ENCODE peak calls at places on chromosomes 12 and 14, in ten cellular contexts. N is lower lobe of right lung; G is CD8-positive, alpha-beta T cell; Q is fibroblast of pulmonary artery; F is dorsolateral prefrontal cortex; J is pancreas; L is A549; X is Peyer's patch; W is left ventricle myocardium inferior; D is tibial artery. O is an unnamed sample.

GRCh38 chr14:51430600-51430999 is 190.6 kb downstream of the TMX1 start:
- DNase-seq in N (no peak), G (no peak), Q (no peak), F (no peak), J (no peak), L (no peak), X (no peak), W (no peak), D (no peak), O (no peak)

GRCh38 chr12:101127521-101128219 is 82.4 kb downstream of the SLC5A8 start:
- DNase-seq in N (no peak), G (no peak), Q (peak), F (no peak), J (no peak), L (no peak), X (no peak), W (no peak), D (no peak), O (no peak)

GRCh38 chr14:71686677-71687076 is 245.6 kb upstream of the RGS6 start:
- DNase-seq in N (no peak), G (no peak), Q (peak), F (no peak), J (no peak), L (no peak), X (no peak), W (no peak), D (peak), O (no peak)

GRCh38 chr12:39975374-39975918 is 130.4 kb downstream of the SLC2A13 start:
- DNase-seq in N (no peak), G (no peak), Q (no peak), F (no peak), J (no peak), L (no peak), X (no peak), W (no peak), D (no peak), O (no peak)

GRCh38 chr14:33842299-33842698 is 108.6 kb downstream of the EGLN3 start:
- DNase-seq in N (no peak), G (no peak), Q (no peak), F (no peak), J (no peak), L (no peak), X (no peak), W (no peak), D (no peak), O (no peak)

GRCh38 chr14:92464156-92464555 is 49.4 kb upstream of the RIN3 start:
- DNase-seq in N (no peak), G (no peak), Q (no peak), F (no peak), J (no peak), L (no peak), X (no peak), W (no peak), D (no peak), O (no peak)

GRCh38 chr14:80996049-80996901 is 40.9 kb downstream of the TSHR start:
- DNase-seq in N (no peak), G (no peak), Q (peak), F (no peak), J (no peak), L (peak), X (peak), W (no peak), D (peak), O (peak)

GRCh38 chr12:120529641-120530314 is 820 bp upstream of the COQ5 start:
- DNase-seq in N (no peak), G (no peak), Q (peak), F (no peak), J (no peak), L (peak), X (no peak), W (no peak), D (no peak), O (peak)

GRCh38 chr12:74847169-74847568 is 309.5 kb downstream of the ATXN7L3B start:
- DNase-seq in N (no peak), G (no peak), Q (no peak), F (no peak), J (no peak), L (no peak), X (no peak), W (no peak), D (no peak), O (no peak)

GRCh38 chr12:65911321-65911720 is 87.0 kb downstream of the HMGA2 start:
- DNase-seq in N (no peak), G (no peak), Q (peak), F (no peak), J (peak), L (no peak), X (peak), W (no peak), D (peak), O (peak)

GRCh38 chr14:35944847-35945246 is 118.7 kb downstream of the BRMS1L start:
- DNase-seq in N (no peak), G (no peak), Q (no peak), F (no peak), J (no peak), L (peak), X (no peak), W (no peak), D (no peak), O (peak)

GRCh38 chr12:62802981-62803380 is 132.0 kb downstream of the PPM1H start:
- DNase-seq in N (no peak), G (no peak), Q (no peak), F (no peak), J (no peak), L (no peak), X (no peak), W (no peak), D (no peak), O (no peak)

GRCh38 chr12:95712269-95712668 is 78.3 kb downstream of the NTN4 start:
- DNase-seq in N (no peak), G (no peak), Q (no peak), F (no peak), J (no peak), L (no peak), X (no peak), W (no peak), D (no peak), O (no peak)

GRCh38 chr14:88185843-88186242 is 137.2 kb downstream of the KCNK10 start:
- DNase-seq in N (no peak), G (no peak), Q (no peak), F (no peak), J (no peak), L (no peak), X (no peak), W (no peak), D (no peak), O (no peak)

GRCh38 chr12:29599397-29599796 is 101.9 kb upstream of the OVCH1 start:
- DNase-seq in N (no peak), G (no peak), Q (peak), F (no peak), J (no peak), L (no peak), X (no peak), W (no peak), D (no peak), O (no peak)

GRCh38 chr12:93019911-93020224 is 90.8 kb upstream of the EEA1 start:
- DNase-seq in N (no peak), G (no peak), Q (no peak), F (no peak), J (peak), L (no peak), X (peak), W (no peak), D (no peak), O (no peak)

GRCh38 chr14:99230271-99231141 is 41.5 kb downstream of the BCL11B start:
- DNase-seq in N (peak), G (peak), Q (no peak), F (no peak), J (no peak), L (no peak), X (peak), W (no peak), D (no peak), O (no peak)

GRCh38 chr12:14545144-14546124 is 22.2 kb downstream of the PLBD1 start:
- DNase-seq in N (no peak), G (no peak), Q (no peak), F (no peak), J (no peak), L (no peak), X (no peak), W (no peak), D (no peak), O (no peak)

GRCh38 chr14:103887557-103888115 is 40.3 kb upstream of the PPP1R13B start:
- DNase-seq in N (no peak), G (no peak), Q (no peak), F (no peak), J (no peak), L (no peak), X (no peak), W (no peak), D (no peak), O (no peak)

GRCh38 chr12:131103614-131104463 is 150.1 kb downstream of the ADGRD1 start:
- DNase-seq in N (no peak), G (no peak), Q (no peak), F (peak), J (no peak), L (no peak), X (peak), W (no peak), D (peak), O (no peak)

GRCh38 chr12:62191747-62192485 is 68.3 kb upstream of the USP15 start:
- DNase-seq in N (peak), G (peak), Q (peak), F (peak), J (peak), L (no peak), X (no peak), W (no peak), D (no peak), O (no peak)

GRCh38 chr12:54033106-54033979 is 493 bp downstream of the HOXC5 start:
- DNase-seq in N (no peak), G (no peak), Q (no peak), F (no peak), J (no peak), L (peak), X (no peak), W (no peak), D (peak), O (peak)

GRCh38 chr12:77122236-77122635 is 56.9 kb upstream of the E2F7 start:
- DNase-seq in N (no peak), G (no peak), Q (peak), F (no peak), J (no peak), L (no peak), X (no peak), W (no peak), D (no peak), O (no peak)

GRCh38 chr12:122880668-122881067 is 15.3 kb downstream of the VPS37B start:
- DNase-seq in N (no peak), G (no peak), Q (peak), F (peak), J (no peak), L (peak), X (no peak), W (no peak), D (no peak), O (no peak)

GRCh38 chr14:90191585-90191984 is 64.8 kb upstream of the PSMC1 start:
- DNase-seq in N (no peak), G (no peak), Q (no peak), F (no peak), J (no peak), L (no peak), X (no peak), W (no peak), D (no peak), O (no peak)

GRCh38 chr12:64177001-64177400 is 45.1 kb downstream of the KICS2 start:
- DNase-seq in N (no peak), G (no peak), Q (no peak), F (no peak), J (no peak), L (no peak), X (no peak), W (no peak), D (no peak), O (no peak)

GRCh38 chr12:113467514-113468364 is 3.9 kb downstream of the LHX5 start:
- DNase-seq in N (no peak), G (no peak), Q (no peak), F (no peak), J (no peak), L (no peak), X (no peak), W (no peak), D (no peak), O (no peak)

GRCh38 chr12:106179086-106179485 is 40.3 kb upstream of the NUAK1 start:
- DNase-seq in N (no peak), G (no peak), Q (no peak), F (no peak), J (no peak), L (no peak), X (no peak), W (no peak), D (peak), O (no peak)

GRCh38 chr14:103332143-103332919 is 1.7 kb upstream of the EIF5 start:
- DNase-seq in N (no peak), G (no peak), Q (no peak), F (no peak), J (no peak), L (no peak), X (peak), W (no peak), D (no peak), O (no peak)

GRCh38 chr12:47892819-47893218 is 12.0 kb downstream of the VDR start:
- DNase-seq in N (no peak), G (no peak), Q (no peak), F (no peak), J (no peak), L (no peak), X (peak), W (no peak), D (no peak), O (no peak)

GRCh38 chr12:21613931-21614330 is 9.3 kb upstream of the GYS2 start:
- DNase-seq in N (no peak), G (no peak), Q (peak), F (no peak), J (no peak), L (no peak), X (no peak), W (no peak), D (no peak), O (peak)

GRCh38 chr12:128662106-128662505 is 161.7 kb downstream of the SLC15A4 start:
- DNase-seq in N (no peak), G (no peak), Q (no peak), F (no peak), J (no peak), L (no peak), X (peak), W (no peak), D (no peak), O (no peak)

GRCh38 chr14:73741876-73742519 is 27.8 kb upstream of the PNMA1 start:
- DNase-seq in N (no peak), G (peak), Q (no peak), F (no peak), J (no peak), L (no peak), X (no peak), W (no peak), D (no peak), O (no peak)

GRCh38 chr14:73741386-73741875 is 27.2 kb upstream of the PNMA1 start:
- DNase-seq in N (peak), G (peak), Q (peak), F (peak), J (no peak), L (no peak), X (peak), W (peak), D (peak), O (no peak)

GRCh38 chr14:73739174-73739898 is 25.2 kb upstream of the PNMA1 start:
- DNase-seq in N (no peak), G (no peak), Q (no peak), F (no peak), J (no peak), L (no peak), X (no peak), W (no peak), D (no peak), O (no peak)

GRCh38 chr14:73739899-73740685 is 25.9 kb upstream of the PNMA1 start:
- DNase-seq in N (no peak), G (no peak), Q (no peak), F (no peak), J (no peak), L (no peak), X (no peak), W (no peak), D (no peak), O (no peak)

DNA sequence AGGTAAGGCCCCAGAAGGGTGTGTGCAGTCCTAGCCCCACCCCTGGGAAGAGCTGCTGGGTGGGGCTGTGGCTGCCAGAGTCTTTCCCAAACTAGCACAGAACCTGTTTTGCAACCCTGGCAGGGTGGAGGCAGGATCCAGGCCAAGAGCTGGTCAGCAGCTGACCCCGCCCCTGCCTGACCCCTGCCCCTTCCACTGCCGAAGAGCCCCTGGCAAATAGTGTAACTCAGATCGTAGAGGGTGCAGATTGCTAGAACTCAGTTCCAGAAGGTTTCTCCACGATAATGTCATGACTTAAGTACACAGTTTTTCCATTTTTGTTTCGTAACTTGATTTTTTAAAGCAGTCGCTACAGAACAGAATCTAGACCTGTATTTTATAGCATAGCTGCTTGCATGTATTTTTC is 26.7 kb upstream of the PNMA1 start:
- DNase-seq in N (peak), G (no peak), Q (peak), F (no peak), J (peak), L (no peak), X (peak), W (peak), D (peak), O (peak)
- H3K4me3 ChIP-seq in N (peak), G (peak), Q (no peak), F (peak), J (no peak), L (peak), X (peak), W (peak), D (peak), O (peak)

DNA sequence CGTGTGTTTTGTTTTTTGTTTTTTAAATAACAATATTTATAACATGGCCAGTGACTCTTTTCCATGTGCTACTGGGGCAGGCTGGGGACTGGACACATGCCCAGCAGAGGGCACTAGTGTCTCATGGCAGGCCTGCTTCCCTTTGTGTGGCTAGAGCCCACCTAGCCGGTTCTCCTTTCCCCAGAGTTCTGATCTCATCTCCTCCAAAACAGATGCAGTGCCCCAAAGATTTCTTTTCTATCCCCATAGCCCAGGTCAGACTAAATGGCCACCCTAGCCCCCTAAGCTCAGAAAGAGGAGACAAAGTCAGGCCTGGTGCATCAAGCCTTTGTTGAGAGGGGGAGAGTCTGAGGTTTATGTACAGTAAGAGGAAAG is 21.2 kb downstream of the PRPF40B start:
- DNase-seq in N (peak), G (peak), Q (peak), F (peak), J (peak), L (peak), X (peak), W (peak), D (peak), O (peak)
- TF ChIP-seq CTCF in N (peak), G (peak), Q (peak), F (peak), J (peak), L (peak), X (peak), W (no peak), D (peak), O (peak)

GRCh38 chr14:96497087-96497486 is 5.1 kb upstream of the PAPOLA start:
- DNase-seq in N (no peak), G (no peak), Q (no peak), F (no peak), J (no peak), L (no peak), X (no peak), W (no peak), D (no peak), O (no peak)

GRCh38 chr14:96502621-96503251 is 554 bp downstream of the PAPOLA start:
- DNase-seq in N (peak), G (peak), Q (peak), F (peak), J (peak), L (peak), X (peak), W (peak), D (peak), O (no peak)

GRCh38 chr14:96501383-96501745 is 818 bp upstream of the PAPOLA start:
- DNase-seq in N (no peak), G (no peak), Q (no peak), F (no peak), J (no peak), L (no peak), X (no peak), W (no peak), D (no peak), O (no peak)

GRCh38 chr14:96497586-96497985 is 4.6 kb upstream of the PAPOLA start:
- DNase-seq in N (no peak), G (no peak), Q (no peak), F (no peak), J (no peak), L (no peak), X (no peak), W (no peak), D (no peak), O (no peak)

DNA sequence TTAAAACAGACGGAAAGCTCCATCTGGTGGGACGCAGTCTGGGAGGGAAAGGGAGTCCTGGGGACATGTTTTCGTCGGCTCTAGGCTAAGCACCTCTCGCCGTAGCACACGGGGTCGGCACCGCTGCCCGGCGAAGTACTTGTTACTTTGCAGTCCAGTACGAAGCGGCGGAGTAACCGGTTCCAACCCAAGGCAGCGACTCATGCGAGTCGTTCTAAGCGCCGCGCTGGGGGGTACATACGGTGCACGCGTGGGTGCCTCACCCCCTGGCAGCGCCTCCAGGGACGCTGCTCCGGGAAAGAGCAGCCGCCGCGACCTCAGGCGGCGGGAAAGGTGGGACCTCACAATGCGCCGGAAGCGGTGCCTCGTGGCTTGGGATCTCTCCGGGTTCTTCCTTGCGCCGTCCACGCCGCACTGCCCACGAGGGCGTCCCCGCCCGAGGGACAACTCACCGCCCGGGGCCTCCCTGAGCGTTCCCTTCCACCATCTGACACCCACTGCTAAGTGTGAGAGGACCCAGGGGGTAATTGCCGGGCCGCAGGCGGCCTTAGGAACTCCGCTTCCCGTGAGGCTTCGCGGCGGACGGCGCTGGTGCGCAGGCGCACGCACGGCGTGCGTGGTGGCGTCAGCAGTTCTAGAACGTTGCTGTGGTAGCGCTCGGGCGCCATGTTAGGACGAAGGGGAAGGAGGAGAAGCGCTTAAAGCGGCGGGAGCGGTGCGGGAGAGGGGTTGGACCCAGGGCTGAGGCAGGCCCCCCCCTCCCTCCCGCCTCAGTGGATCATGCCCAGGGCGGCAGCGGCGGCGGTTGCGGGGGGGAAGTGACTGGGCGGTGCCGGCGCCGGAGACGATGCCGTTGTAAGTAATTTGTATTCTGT is at the start of gene PAPOLA:
- DNase-seq in N (peak), G (peak), Q (peak), F (peak), J (peak), L (peak), X (peak), W (peak), D (peak), O (peak)
- H3K4me3 ChIP-seq in N (peak), G (peak), Q (peak), F (peak), J (peak), L (peak), X (peak), W (peak), D (peak), O (peak)

DNA sequence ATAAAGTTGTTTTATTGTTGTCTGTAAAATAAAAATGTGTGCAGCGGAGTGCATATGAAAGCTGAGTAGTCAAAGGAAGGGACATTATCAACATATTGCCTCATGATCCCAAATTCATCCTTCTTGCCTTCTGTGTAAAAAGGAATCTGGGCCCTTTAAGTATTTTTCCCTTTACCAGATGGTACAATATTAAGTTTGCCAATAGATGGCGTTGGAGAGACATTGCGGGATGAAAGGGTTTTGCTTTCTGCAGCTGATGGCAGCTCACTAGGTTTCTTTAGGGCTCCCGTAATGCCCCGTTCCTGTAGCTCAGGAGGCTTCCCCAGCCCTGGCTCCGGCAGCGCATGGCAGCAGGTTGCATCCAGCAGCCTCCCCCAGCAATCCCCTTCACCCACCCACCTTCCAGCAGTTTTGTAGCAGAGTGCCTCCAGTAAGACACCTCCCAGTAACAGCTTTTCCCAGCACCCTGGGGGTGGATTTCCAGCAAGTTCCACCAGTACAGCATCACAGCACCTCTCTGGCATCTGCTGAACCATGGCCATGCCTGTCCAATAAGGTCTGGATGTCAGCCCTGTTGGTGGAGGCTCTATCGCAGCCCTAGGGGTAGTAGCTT is 354.4 kb downstream of the MED13L start:
- DNase-seq in N (no peak), G (no peak), Q (peak), F (no peak), J (no peak), L (peak), X (no peak), W (no peak), D (no peak), O (peak)
- TF ChIP-seq CTCF in N (no peak), G (no peak), Q (peak), F (no peak), J (no peak), L (peak), X (no peak), W (no peak), D (no peak), O (peak)

O was measured in LNCaP clone FGC.